ENCODE peak calls at places on chromosomes 11 and 22, in eight cellular contexts. J is heart left ventricle, D is psoas muscle, W is colonic mucosa, Y is endodermal cell, N is left ventricle myocardium inferior, I is DND-41, R is vagina. L is an unnamed sample.

GRCh38 chr11:35951659-35952058 is 7.8 kb downstream of the LDLRAD3 start:
- DNase-seq in J (no peak), D (no peak), W (no peak), Y (no peak), N (no peak), I (no peak), R (no peak), L (peak; percentile 22)

GRCh38 chr11:35702126-35702525 is 39.6 kb downstream of the TRIM44 start:
- DNase-seq in J (no peak), D (no peak), W (no peak), Y (no peak), N (no peak), I (no peak), R (no peak), L (no peak)

GRCh38 chr22:48372395-48372794 is 1455.3 kb downstream of the BRD1 start:
- DNase-seq in J (no peak), D (no peak), W (no peak), Y (peak; percentile 47), N (no peak), I (no peak), R (no peak), L (no peak)

GRCh38 chr22:42375982-42376381 is 56.2 kb downstream of the NFAM1 start:
- DNase-seq in J (peak; percentile 63), D (peak; percentile 36), W (peak; percentile 59), Y (no peak), N (peak; percentile 31), I (no peak), R (no peak), L (no peak)

GRCh38 chr11:85875505-85875904 is 20.3 kb downstream of the CCDC83 start:
- DNase-seq in J (no peak), D (no peak), W (no peak), Y (no peak), N (no peak), I (no peak), R (no peak), L (no peak)

GRCh38 chr22:30304495-30305244 is 15.4 kb upstream of the CASTOR1 start:
- DNase-seq in J (no peak), D (no peak), W (no peak), Y (no peak), N (no peak), I (no peak), R (no peak), L (no peak)

GRCh38 chr11:68950268-68950667 is 30.5 kb downstream of the MRGPRD start:
- DNase-seq in J (no peak), D (no peak), W (no peak), Y (peak; percentile 77), N (no peak), I (no peak), R (no peak), L (peak; percentile 25)

GRCh38 chr22:29658171-29658570 is 54.7 kb downstream of the NF2 start:
- DNase-seq in J (no peak), D (no peak), W (no peak), Y (no peak), N (no peak), I (no peak), R (no peak), L (no peak)

GRCh38 chr22:16989915-16990314 is 18.1 kb downstream of the GAB4 start:
- DNase-seq in J (no peak), D (no peak), W (no peak), Y (no peak), N (no peak), I (no peak), R (no peak), L (no peak)

GRCh38 chr22:16987822-16988221 is 20.2 kb downstream of the GAB4 start:
- DNase-seq in J (no peak), D (no peak), W (no peak), Y (no peak), N (no peak), I (no peak), R (no peak), L (no peak)

GRCh38 chr22:16988257-16988656 is 19.8 kb downstream of the GAB4 start:
- DNase-seq in J (no peak), D (no peak), W (no peak), Y (no peak), N (no peak), I (no peak), R (no peak), L (no peak)
- H3K9me3 ChIP-seq in J (peaks cover 8% of the 10 kb centered on the region), D (peaks cover 6% of the 10 kb centered on the region), W (no peaks in the 10 kb centered on the region), Y (peaks cover 48% of the 10 kb centered on the region), N (peaks cover 18% of the 10 kb centered on the region), I (peaks cover 7% of the 10 kb centered on the region), R (no peaks in the 10 kb centered on the region), L (peaks cover 5% of the 10 kb centered on the region)

DNA sequence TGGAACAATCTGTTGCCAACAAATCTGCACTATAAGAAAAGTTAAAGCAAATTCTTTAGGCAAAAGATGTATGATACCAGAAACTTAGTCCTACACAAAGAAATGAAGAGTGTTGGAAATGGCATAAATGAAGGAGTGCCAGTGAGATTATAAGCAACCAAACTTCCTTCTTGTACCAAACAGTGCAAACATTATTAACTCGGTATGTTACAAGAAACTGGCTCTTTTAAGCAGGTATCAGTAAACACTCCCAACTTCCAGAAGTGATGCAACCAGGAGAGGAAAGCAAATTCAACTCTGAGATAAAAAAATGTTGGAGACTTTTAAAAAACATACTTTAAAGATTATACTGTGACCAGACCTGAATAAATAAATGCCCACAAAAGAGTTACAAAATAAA is 28.5 kb downstream of the COPB1 start:
- DNase-seq in J (no peak), D (no peak), W (no peak), Y (no peak), N (no peak), I (no peak), R (no peak), L (no peak)
- H3K4me3 ChIP-seq in J (no peak overlapping the region), D (no peak overlapping the region), W (no peak overlapping the region), Y (no peak overlapping the region), N (no peak overlapping the region), I (no peak overlapping the region), R (no peak overlapping the region), L (no peak overlapping the region)

DNA sequence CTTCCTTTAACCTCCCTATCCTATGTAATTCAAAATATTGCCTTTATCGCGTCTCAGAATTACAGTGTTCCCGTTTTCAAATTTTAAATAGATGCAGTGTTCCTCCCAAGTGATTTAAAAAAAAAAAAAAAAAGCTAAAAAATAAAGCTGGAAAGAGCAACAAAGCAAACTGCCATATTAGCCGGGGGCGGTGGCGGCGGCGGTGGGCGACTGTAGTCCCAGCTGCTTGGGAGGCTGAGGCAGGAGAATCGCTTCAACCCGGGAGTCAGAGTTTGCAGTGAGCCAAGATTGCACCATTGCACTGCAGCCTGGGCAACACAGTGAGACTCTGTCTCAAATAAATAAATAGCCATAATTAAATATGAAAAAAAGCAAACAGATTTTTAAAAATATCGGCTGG is 5.5 kb upstream of the AGBL2 start:
- DNase-seq in J (no peak), D (no peak), W (no peak), Y (no peak), N (no peak), I (no peak), R (no peak), L (no peak)
- H3K36me3 ChIP-seq in J (peaks cover 93% of the 10 kb centered on the region), D (peaks cover 98% of the 10 kb centered on the region), W (peaks cover 7% of the 10 kb centered on the region), Y (peaks cover 90% of the 10 kb centered on the region), N (peaks cover 92% of the 10 kb centered on the region), I (peaks cover 85% of the 10 kb centered on the region), R (peaks cover 82% of the 10 kb centered on the region), L (peaks cover 94% of the 10 kb centered on the region)

DNA sequence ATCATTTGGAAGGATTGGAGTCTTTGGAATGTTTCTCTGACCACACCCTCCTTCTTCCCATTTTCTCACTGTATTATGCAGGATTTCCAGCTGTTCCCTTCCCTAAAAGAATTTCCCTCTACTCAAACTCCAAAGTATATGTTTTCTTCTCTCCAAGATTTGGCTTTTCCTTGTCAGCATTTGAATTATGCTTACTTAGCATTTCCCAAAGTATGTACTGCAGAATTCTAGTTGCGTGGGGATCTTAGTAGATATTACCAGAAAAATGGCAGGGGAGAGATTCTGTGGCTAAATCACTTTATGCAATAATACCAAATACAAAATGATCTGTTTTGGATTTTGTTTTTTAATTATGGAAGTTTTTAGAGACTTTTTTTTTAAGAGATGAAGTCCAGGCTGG is 142.3 kb downstream of the OR4C45 start:
- DNase-seq in J (no peak), D (no peak), W (no peak), Y (no peak), N (no peak), I (no peak), R (no peak), L (no peak)
- H3K9me3 ChIP-seq in J (no peaks in the 10 kb centered on the region), D (no peaks in the 10 kb centered on the region), W (no peaks in the 10 kb centered on the region), Y (peaks cover 49% of the 10 kb centered on the region), N (no peaks in the 10 kb centered on the region), I (peaks cover 5% of the 10 kb centered on the region), R (no peaks in the 10 kb centered on the region), L (no peaks in the 10 kb centered on the region)

GRCh38 chr11:16613401-16614381 is 124.8 kb upstream of the C11orf58 start:
- DNase-seq in J (peak; percentile 91), D (peak; percentile 87), W (peak; percentile 83), Y (peak; percentile 97), N (peak; percentile 90), I (peak; percentile 49), R (no peak), L (peak; percentile 92)
- H3K4me3 ChIP-seq in J (peak overlapping the region; percentile 66), D (peak overlapping the region; percentile 71), W (peak overlapping the region; percentile 32), Y (peak overlapping the region; percentile 83), N (peak overlapping the region; percentile 69), I (no peak overlapping the region), R (peak overlapping the region; percentile 38), L (peak overlapping the region; percentile 45)

GRCh38 chr22:19075404-19075803 is 46.8 kb downstream of the DGCR2 start:
- DNase-seq in J (no peak), D (no peak), W (no peak), Y (no peak), N (no peak), I (no peak), R (no peak), L (no peak)

GRCh38 chr22:19082101-19082500 is 40.1 kb downstream of the DGCR2 start:
- DNase-seq in J (no peak), D (no peak), W (no peak), Y (no peak), N (no peak), I (no peak), R (no peak), L (no peak)

GRCh38 chr22:19082793-19083192 is 39.4 kb downstream of the DGCR2 start:
- DNase-seq in J (peak; percentile 28), D (no peak), W (no peak), Y (no peak), N (no peak), I (no peak), R (no peak), L (no peak)

GRCh38 chr22:19080853-19081252 is 41.4 kb downstream of the DGCR2 start:
- DNase-seq in J (no peak), D (no peak), W (no peak), Y (no peak), N (no peak), I (no peak), R (no peak), L (no peak)

DNA sequence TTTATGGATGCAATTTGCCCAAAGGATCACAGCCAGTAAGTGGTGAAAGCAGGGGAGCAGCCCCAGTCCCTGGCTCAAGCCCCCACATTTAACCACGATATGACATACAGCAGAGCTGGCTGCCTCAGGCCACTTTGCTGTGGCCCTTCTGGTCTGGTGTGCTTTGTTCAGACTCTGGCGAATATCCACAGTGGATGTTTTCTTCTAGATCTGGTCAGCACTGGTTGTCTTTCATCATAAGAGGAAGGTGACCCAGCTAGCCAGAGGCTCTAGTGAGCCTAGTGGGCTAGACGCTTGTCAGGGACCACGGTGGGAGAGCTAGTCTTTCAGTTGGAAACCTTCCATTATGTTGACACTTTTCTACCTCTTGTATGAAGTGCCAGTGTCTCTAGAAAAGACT is 42.5 kb downstream of the DGCR2 start:
- DNase-seq in J (no peak), D (no peak), W (no peak), Y (no peak), N (no peak), I (no peak), R (no peak), L (no peak)
- H3K36me3 ChIP-seq in J (peaks cover 12% of the 10 kb centered on the region), D (peaks cover 21% of the 10 kb centered on the region), W (no peaks in the 10 kb centered on the region), Y (peaks cover 46% of the 10 kb centered on the region), N (peaks cover 17% of the 10 kb centered on the region), I (peaks cover 30% of the 10 kb centered on the region), R (peaks cover 5% of the 10 kb centered on the region), L (peaks cover 3% of the 10 kb centered on the region)